ENCODE peak calls at places on chromosomes 6 and 20, in four cellular contexts. One of them, this sample, is unnamed. For H3K4me1, the result is how much of the 10 kb centered on the place peaks cover.

GRCh38 chr6:87697581-87698552 is 4.2 kb downstream of the AKIRIN2 start:
- DNase-seq in fibroblast of lung: peak
- DNase-seq in endothelial cell of umbilical vein: peak
- DNase-seq in K562: no peak
- DNase-seq in this sample: no peak

GRCh38 chr6:128570439-128571063 is 50.2 kb upstream of the PTPRK start:
- DNase-seq in fibroblast of lung: no peak
- DNase-seq in endothelial cell of umbilical vein: no peak
- DNase-seq in K562: no peak
- DNase-seq in this sample: peak

GRCh38 chr20:52859156-52859887 is 112.8 kb upstream of the TSHZ2 start:
- DNase-seq in fibroblast of lung: peak
- DNase-seq in endothelial cell of umbilical vein: peak
- DNase-seq in K562: no peak
- DNase-seq in this sample: no peak

GRCh38 chr6:26502169-26502568 is 2.1 kb downstream of the BTN1A1 start:
- DNase-seq in fibroblast of lung: no peak
- DNase-seq in endothelial cell of umbilical vein: no peak
- DNase-seq in K562: no peak
- DNase-seq in this sample: no peak

GRCh38 chr6:141956046-141956761 is 176.5 kb upstream of the GJE1 start:
- DNase-seq in fibroblast of lung: peak
- DNase-seq in endothelial cell of umbilical vein: peak
- DNase-seq in K562: no peak
- DNase-seq in this sample: no peak

GRCh38 chr20:62710886-62711702 is 2.5 kb downstream of the NTSR1 start:
- DNase-seq in fibroblast of lung: no peak
- DNase-seq in endothelial cell of umbilical vein: no peak
- DNase-seq in K562: peak
- DNase-seq in this sample: no peak

GRCh38 chr6:135002229-135002844 is 52.3 kb downstream of the HBS1L start:
- DNase-seq in fibroblast of lung: peak
- DNase-seq in endothelial cell of umbilical vein: peak
- DNase-seq in K562: peak
- DNase-seq in this sample: peak

GRCh38 chr6:108118791-108119211 is 44.3 kb upstream of the OSTM1 start:
- DNase-seq in fibroblast of lung: peak
- DNase-seq in endothelial cell of umbilical vein: peak
- DNase-seq in K562: no peak
- DNase-seq in this sample: no peak

GRCh38 chr20:59813126-59813947 is 120.1 kb downstream of the SYCP2 start:
- DNase-seq in fibroblast of lung: no peak
- DNase-seq in endothelial cell of umbilical vein: no peak
- DNase-seq in K562: no peak
- DNase-seq in this sample: no peak

GRCh38 chr6:165988757-165989456 is 178.7 kb downstream of the TBXT start:
- DNase-seq in fibroblast of lung: peak
- DNase-seq in endothelial cell of umbilical vein: no peak
- DNase-seq in K562: no peak
- DNase-seq in this sample: no peak

GRCh38 chr6:125558907-125559306 is 190.5 kb upstream of the HEY2 start:
- DNase-seq in fibroblast of lung: no peak
- DNase-seq in endothelial cell of umbilical vein: no peak
- DNase-seq in K562: no peak
- DNase-seq in this sample: peak

GRCh38 chr6:9100869-9101575 is 665.7 kb upstream of the SLC35B3 start:
- DNase-seq in fibroblast of lung: no peak
- DNase-seq in endothelial cell of umbilical vein: no peak
- DNase-seq in K562: no peak
- DNase-seq in this sample: no peak

GRCh38 chr20:10611357-10611756 is 62.4 kb downstream of the JAG1 start:
- DNase-seq in fibroblast of lung: peak
- DNase-seq in endothelial cell of umbilical vein: peak
- DNase-seq in K562: peak
- DNase-seq in this sample: no peak

GRCh38 chr20:10190456-10190855 is 28.2 kb upstream of the SNAP25 start:
- DNase-seq in fibroblast of lung: no peak
- DNase-seq in endothelial cell of umbilical vein: no peak
- DNase-seq in K562: no peak
- DNase-seq in this sample: no peak

GRCh38 chr6:113960795-113961194 is 10.2 kb downstream of the HDAC2 start:
- DNase-seq in fibroblast of lung: no peak
- DNase-seq in endothelial cell of umbilical vein: no peak
- DNase-seq in K562: no peak
- DNase-seq in this sample: no peak

GRCh38 chr6:17589402-17590116 is 10.5 kb upstream of the FAM8A1 start:
- DNase-seq in fibroblast of lung: peak
- DNase-seq in endothelial cell of umbilical vein: peak
- DNase-seq in K562: no peak
- DNase-seq in this sample: no peak

GRCh38 chr20:49367113-49367512 is 89.3 kb upstream of the ZNFX1 start:
- DNase-seq in fibroblast of lung: no peak
- DNase-seq in endothelial cell of umbilical vein: no peak
- DNase-seq in K562: no peak
- DNase-seq in this sample: no peak

GRCh38 chr6:32081168-32081624 is 27.9 kb downstream of the TNXB start:
- DNase-seq in fibroblast of lung: peak
- DNase-seq in endothelial cell of umbilical vein: no peak
- DNase-seq in K562: peak
- DNase-seq in this sample: no peak

GRCh38 chr6:129073651-129074419 is 190.9 kb downstream of the LAMA2 start:
- DNase-seq in fibroblast of lung: peak
- DNase-seq in endothelial cell of umbilical vein: peak
- DNase-seq in K562: no peak
- DNase-seq in this sample: no peak

GRCh38 chr20:61307686-61308085 is 55.6 kb downstream of the CDH4 start:
- DNase-seq in fibroblast of lung: no peak
- DNase-seq in endothelial cell of umbilical vein: no peak
- DNase-seq in K562: no peak
- DNase-seq in this sample: no peak

GRCh38 chr6:76230711-76231110 is 158.2 kb upstream of the IMPG1 start:
- DNase-seq in fibroblast of lung: no peak
- DNase-seq in endothelial cell of umbilical vein: no peak
- DNase-seq in K562: no peak
- DNase-seq in this sample: peak

GRCh38 chr6:4017847-4018193 is 61.1 kb downstream of the FAM217A start:
- DNase-seq in fibroblast of lung: peak
- DNase-seq in endothelial cell of umbilical vein: peak
- DNase-seq in K562: no peak
- DNase-seq in this sample: peak

GRCh38 chr6:599946-600448 is 56.9 kb downstream of the HUS1B start:
- DNase-seq in fibroblast of lung: no peak
- DNase-seq in endothelial cell of umbilical vein: no peak
- DNase-seq in K562: no peak
- DNase-seq in this sample: no peak

GRCh38 chr20:61440548-61441055 is 188.5 kb downstream of the CDH4 start:
- DNase-seq in fibroblast of lung: no peak
- DNase-seq in endothelial cell of umbilical vein: no peak
- DNase-seq in K562: no peak
- DNase-seq in this sample: no peak

GRCh38 chr6:10259676-10260075 is 155.2 kb downstream of the TFAP2A start:
- DNase-seq in fibroblast of lung: no peak
- DNase-seq in endothelial cell of umbilical vein: no peak
- DNase-seq in K562: no peak
- DNase-seq in this sample: no peak

GRCh38 chr6:150596439-150596838 is 3.2 kb upstream of the PLEKHG1 start:
- DNase-seq in fibroblast of lung: no peak
- DNase-seq in endothelial cell of umbilical vein: no peak
- DNase-seq in K562: no peak
- DNase-seq in this sample: no peak

GRCh38 chr6:23040899-23041298 is 471.5 kb downstream of the HDGFL1 start:
- DNase-seq in fibroblast of lung: no peak
- DNase-seq in endothelial cell of umbilical vein: no peak
- DNase-seq in K562: no peak
- DNase-seq in this sample: no peak

GRCh38 chr20:57654998-57655811 is 35.0 kb upstream of the ZBP1 start:
- DNase-seq in fibroblast of lung: no peak
- DNase-seq in endothelial cell of umbilical vein: no peak
- DNase-seq in K562: peak
- DNase-seq in this sample: no peak

GRCh38 chr6:155444952-155445903 is 10.4 kb downstream of the NOX3 start:
- DNase-seq in fibroblast of lung: no peak
- DNase-seq in endothelial cell of umbilical vein: no peak
- DNase-seq in K562: no peak
- DNase-seq in this sample: no peak

DNA sequence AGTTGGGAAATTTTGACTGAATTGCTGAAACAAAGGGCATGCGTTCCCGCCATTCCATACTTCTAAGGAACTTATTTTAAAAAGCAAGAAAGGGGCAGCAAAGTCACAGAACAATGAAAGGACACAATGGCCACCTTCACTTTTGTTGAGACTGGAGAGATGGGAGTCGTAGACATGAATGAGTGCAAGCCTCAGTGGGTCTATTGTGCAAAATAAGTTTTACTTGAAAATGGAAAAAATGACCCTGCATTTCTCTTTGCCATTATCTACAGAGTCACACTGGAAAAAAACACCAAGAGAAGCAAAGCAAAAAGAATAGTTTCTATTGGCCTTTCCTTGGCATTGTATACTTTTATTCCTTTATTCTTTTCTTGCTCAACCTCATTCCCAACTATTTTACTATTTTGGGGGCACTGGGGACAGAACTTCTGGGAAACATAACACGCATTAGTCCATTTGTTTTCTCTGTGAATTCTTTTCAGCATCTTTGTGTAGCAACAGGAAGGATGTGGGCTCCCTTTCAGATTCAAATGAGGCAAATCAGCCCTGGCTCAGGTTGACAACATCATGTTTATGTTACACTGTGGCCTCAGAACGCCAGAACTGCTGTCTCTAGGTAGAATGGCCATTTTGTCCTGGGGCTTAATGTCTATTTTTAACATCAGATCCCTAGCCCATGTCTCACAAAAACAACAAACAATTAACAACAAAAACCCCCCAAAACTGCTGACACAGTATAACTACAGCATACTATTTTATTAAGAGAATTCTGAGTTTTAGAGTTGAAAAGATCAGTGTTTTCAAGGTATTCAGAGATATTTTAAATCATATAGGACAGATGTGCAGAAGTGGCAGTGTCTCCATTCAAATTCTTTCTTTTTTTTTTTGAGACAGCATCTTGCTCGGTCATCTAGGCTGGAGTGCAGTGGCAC is 122.2 kb downstream of the FYN start:
- DNase-seq in fibroblast of lung: no peak
- DNase-seq in endothelial cell of umbilical vein: peak
- DNase-seq in K562: no peak
- DNase-seq in this sample: peak
- H3K4me2 ChIP-seq in fibroblast of lung: no peak
- H3K4me2 ChIP-seq in endothelial cell of umbilical vein: peak
- H3K4me2 ChIP-seq in K562: no peak
- H3K4me2 ChIP-seq in this sample: peak

DNA sequence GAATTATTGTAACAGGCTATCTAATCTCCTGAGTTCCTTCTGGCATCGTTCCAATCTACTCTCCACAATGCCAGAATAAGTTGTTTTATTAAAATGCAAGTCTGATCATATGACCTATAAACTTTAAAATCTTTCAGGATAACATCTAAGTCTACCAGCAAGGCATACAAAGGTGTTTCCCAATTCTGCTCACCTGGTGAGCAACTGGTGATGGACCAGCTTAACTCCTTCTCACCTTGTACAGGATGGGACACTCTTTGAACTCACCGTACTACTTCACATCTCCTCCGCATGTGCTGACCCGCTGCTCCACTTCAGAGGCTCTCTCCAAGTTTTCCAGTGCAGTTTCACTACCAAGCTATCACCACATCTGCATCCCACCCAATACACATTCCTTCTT is 7.8 kb downstream of the CD164 start:
- DNase-seq in fibroblast of lung: no peak
- DNase-seq in endothelial cell of umbilical vein: no peak
- DNase-seq in K562: no peak
- DNase-seq in this sample: no peak
- H3K4me1 ChIP-seq in fibroblast of lung: under half
- H3K4me1 ChIP-seq in endothelial cell of umbilical vein: under half
- H3K4me1 ChIP-seq in K562: under half
- H3K4me1 ChIP-seq in this sample: under half

GRCh38 chr20:5590899-5591298 is 159.3 kb upstream of the SHLD1 start:
- DNase-seq in fibroblast of lung: no peak
- DNase-seq in endothelial cell of umbilical vein: no peak
- DNase-seq in K562: no peak
- DNase-seq in this sample: peak

GRCh38 chr20:5595744-5596143 is 154.5 kb upstream of the SHLD1 start:
- DNase-seq in fibroblast of lung: no peak
- DNase-seq in endothelial cell of umbilical vein: no peak
- DNase-seq in K562: no peak
- DNase-seq in this sample: no peak

GRCh38 chr20:5596401-5597193 is 153.6 kb upstream of the SHLD1 start:
- DNase-seq in fibroblast of lung: no peak
- DNase-seq in endothelial cell of umbilical vein: no peak
- DNase-seq in K562: peak
- DNase-seq in this sample: peak

GRCh38 chr20:5592165-5592564 is 158.0 kb upstream of the SHLD1 start:
- DNase-seq in fibroblast of lung: no peak
- DNase-seq in endothelial cell of umbilical vein: no peak
- DNase-seq in K562: no peak
- DNase-seq in this sample: no peak

GRCh38 chr20:5592823-5593761 is 157.1 kb upstream of the SHLD1 start:
- DNase-seq in fibroblast of lung: no peak
- DNase-seq in endothelial cell of umbilical vein: no peak
- DNase-seq in K562: no peak
- DNase-seq in this sample: peak
- TF ChIP-seq EZH2 in fibroblast of lung: no peak
- TF ChIP-seq EZH2 in endothelial cell of umbilical vein: no peak
- TF ChIP-seq EZH2 in K562: no peak
- TF ChIP-seq EZH2 in this sample: no peak

DNA sequence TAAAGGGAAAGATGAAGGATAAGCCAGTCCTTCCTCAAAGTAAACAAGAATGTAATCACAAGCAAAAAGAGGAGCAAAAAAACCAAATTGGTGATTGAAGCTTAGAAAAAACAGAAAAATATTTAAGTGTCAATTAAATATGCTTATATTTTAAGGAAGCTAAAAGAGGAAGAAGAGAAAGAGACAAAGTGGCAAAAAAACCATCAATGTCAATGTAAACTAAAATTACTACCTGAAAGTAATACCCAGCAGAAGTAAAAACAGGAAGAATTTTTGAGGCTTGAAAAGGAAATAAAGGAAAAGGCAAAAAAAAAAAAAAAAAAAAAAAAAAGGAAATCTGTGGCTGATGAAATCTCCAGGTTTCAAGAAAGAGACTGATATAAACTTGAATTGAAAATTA is 36.2 kb upstream of the OGFRL1 start:
- DNase-seq in fibroblast of lung: no peak
- DNase-seq in endothelial cell of umbilical vein: no peak
- DNase-seq in K562: no peak
- DNase-seq in this sample: no peak
- H3K4me2 ChIP-seq in fibroblast of lung: no peak
- H3K4me2 ChIP-seq in endothelial cell of umbilical vein: no peak
- H3K4me2 ChIP-seq in K562: no peak
- H3K4me2 ChIP-seq in this sample: no peak

GRCh38 chr6:111800468-111800760 is 72.8 kb downstream of the FYN start:
- DNase-seq in fibroblast of lung: no peak
- DNase-seq in endothelial cell of umbilical vein: no peak
- DNase-seq in K562: no peak
- DNase-seq in this sample: no peak
- H3K4me1 ChIP-seq in fibroblast of lung: under half
- H3K4me1 ChIP-seq in endothelial cell of umbilical vein: under half
- H3K4me1 ChIP-seq in K562: under half
- H3K4me1 ChIP-seq in this sample: under half

This sample was measured in MM.1S.